ENCODE peak calls at places on chromosomes 12 and 14, in eight cellular contexts. M is heart left ventricle, N is GM12892, E is esophagus squamous epithelium, X is IMR-90, G is tibial nerve, H is lower leg skin, S is vagina. F is an unnamed sample.

GRCh38 chr12:64221656-64222010 is 463 bp downstream of the KICS2 start:
- DNase-seq in G (peak; percentile 85), H (peak; percentile 86), E (peak; percentile 29), M (peak; percentile 87), N (no peak), S (peak; percentile 92), X (peak; percentile 72), F (peak; percentile 70)

GRCh38 chr12:75683220-75683619 is 171.8 kb upstream of the KRR1 start:
- DNase-seq in E (no peak), X (no peak), H (no peak), M (no peak), G (no peak), N (no peak), S (no peak), F (no peak)

GRCh38 chr14:21070610-21071224 is 613 bp downstream of the ARHGEF40 start:
- DNase-seq in H (no peak), E (no peak), M (peak; percentile 82), G (peak; percentile 38), N (no peak), X (peak; percentile 46), S (no peak), F (peak; percentile 36)

GRCh38 chr12:94783862-94784261 is 133.5 kb upstream of the TMCC3 start:
- DNase-seq in E (no peak), G (no peak), N (no peak), S (no peak), X (peak; percentile 57), H (no peak), M (no peak), F (no peak)

GRCh38 chr14:22819191-22819988 is 4.2 kb upstream of the SLC7A7 start:
- DNase-seq in N (no peak), G (peak; percentile 51), M (no peak), S (no peak), E (no peak), H (peak; percentile 64), X (peak; percentile 85), F (no peak)

GRCh38 chr12:121980211-121980891 is 41.3 kb upstream of the BCL7A start:
- DNase-seq in H (no peak), X (peak; percentile 64), S (no peak), G (no peak), E (no peak), N (peak; percentile 41), M (no peak), F (no peak)

GRCh38 chr14:92397140-92397815 is 74.3 kb downstream of the SLC24A4 start:
- DNase-seq in X (peak; percentile 62), E (no peak), N (no peak), S (no peak), H (no peak), G (no peak), M (no peak), F (peak; percentile 89)

GRCh38 chr14:68966872-68967301 is 12.2 kb downstream of the ACTN1 start:
- DNase-seq in N (no peak), S (no peak), E (no peak), X (no peak), M (no peak), G (no peak), H (no peak), F (no peak)

DNA sequence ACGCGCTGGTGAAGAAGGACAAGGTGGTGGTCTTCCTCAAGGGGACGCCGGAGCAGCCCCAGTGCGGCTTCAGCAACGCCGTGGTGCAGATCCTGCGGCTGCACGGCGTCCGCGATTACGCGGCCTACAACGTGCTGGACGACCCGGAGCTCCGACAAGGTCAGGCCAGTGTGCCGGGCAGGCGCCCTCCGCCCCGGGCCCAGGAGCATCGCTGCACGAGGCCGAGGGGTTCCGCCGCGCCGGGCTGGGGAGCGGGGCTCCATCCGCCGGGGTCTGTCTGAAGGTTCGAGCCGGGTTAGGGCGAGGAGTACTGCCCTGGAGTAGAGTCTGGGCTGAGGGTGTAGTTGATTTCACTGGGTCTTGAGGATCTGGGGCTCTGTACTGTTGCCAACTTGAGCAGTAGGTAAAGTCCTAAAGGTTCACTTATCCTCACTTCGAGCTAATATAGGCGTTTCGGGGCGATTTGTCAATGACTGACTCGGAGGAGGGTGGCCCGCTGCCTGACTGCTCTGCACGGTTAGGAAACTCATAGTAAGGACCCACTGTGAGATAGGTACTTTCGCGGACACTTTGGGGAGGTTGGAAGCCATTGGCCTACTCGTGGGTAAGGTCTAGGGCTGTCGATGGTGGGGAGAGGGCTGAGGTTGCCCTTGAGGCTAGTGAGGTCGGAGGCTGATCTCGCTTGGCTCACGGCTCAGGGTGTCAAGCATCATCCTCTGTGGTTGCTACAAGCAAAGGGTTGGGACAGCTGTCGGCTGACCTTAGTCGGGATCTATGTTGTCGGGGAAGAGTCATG is 574 bp downstream of the GLRX5 start:
- DNase-seq in N (no peak), X (no peak), E (no peak), H (no peak), M (no peak), S (no peak), G (no peak), F (no peak)
- TF ChIP-seq POLR2A in N (no peak), X (no peak), E (no peak), H (no peak), M (no peak), S (no peak), G (no peak), F (no peak)

GRCh38 chr14:87992720-87993484 is at the start of gene GALC:
- DNase-seq in N (peak; percentile 66), H (peak; percentile 92), G (peak; percentile 92), S (peak; percentile 91), E (peak; percentile 79), M (peak; percentile 98), X (peak; percentile 89), F (no peak)
- TF ChIP-seq POLR2A in N (peak; percentile 66), H (no peak), G (peak; percentile 63), S (no peak), E (peak; percentile 9), M (peak; percentile 57), X (no peak), F (no peak)

GRCh38 chr14:25050494-25051170 is 685 bp upstream of the STXBP6 start:
- DNase-seq in X (peak; percentile 82), S (no peak), E (no peak), H (no peak), M (no peak), G (no peak), N (no peak), F (no peak)

GRCh38 chr14:25052385-25052784 is 2.4 kb upstream of the STXBP6 start:
- DNase-seq in G (no peak), M (no peak), S (no peak), E (no peak), N (no peak), X (no peak), H (no peak), F (no peak)

GRCh38 chr14:25048170-25049126 is 1.5 kb downstream of the STXBP6 start:
- DNase-seq in G (peak; percentile 50), S (no peak), E (no peak), M (peak; percentile 64), H (peak; percentile 69), N (no peak), X (peak; percentile 86), F (no peak)

GRCh38 chr14:25049127-25049558 is 804 bp downstream of the STXBP6 start:
- DNase-seq in E (no peak), S (no peak), G (no peak), H (peak; percentile 38), N (no peak), X (no peak), M (peak; percentile 61), F (no peak)

DNA sequence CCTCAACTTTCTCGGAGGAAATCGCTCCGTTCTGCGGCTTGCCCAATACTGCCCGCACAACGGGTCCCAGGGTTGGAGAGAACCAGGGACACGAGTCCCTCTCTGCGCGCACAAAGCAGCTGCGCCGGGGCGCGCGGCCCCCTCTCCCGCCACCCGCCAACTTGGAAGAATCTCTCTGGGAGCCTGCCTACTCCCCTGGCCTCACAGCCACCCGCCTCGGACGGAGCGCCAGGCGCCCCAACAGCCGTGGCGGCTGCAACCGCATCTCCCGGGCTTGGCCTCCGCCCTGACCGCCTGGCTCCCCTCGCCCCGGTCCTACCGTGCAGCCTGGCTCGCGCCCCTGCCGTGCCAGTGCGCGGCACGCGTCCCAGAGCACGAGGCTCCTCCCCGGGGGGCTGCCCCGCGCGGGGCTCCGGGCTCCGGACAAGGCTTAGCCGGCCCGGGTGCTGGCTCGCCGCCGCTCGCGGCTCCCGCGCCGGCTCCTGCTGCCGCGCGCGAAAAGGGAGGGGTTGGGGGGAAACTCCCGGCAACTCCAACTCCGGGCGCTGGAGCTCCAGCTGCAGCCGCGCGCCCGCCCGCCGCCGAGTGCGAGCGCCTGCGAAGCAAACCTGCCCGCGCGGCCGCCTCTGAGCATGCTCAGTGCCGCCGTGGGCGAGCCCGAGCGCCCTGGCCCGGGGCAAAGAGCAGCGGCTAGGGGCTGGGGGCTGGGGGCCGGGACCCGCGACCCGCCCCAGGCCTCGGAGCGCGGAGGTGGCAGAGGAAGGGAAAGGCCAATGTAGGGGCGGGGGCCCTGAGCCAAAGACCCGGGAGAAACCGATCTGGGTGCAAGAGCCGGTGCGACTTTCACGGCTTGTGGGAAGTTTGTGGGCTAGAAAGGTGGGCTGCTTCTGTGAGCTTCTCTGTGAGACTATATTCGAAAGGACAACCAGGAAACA is at the start of gene STXBP6:
- DNase-seq in S (no peak), X (peak; percentile 65), E (no peak), G (peak; percentile 15), M (peak; percentile 88), N (peak; percentile 25), H (peak; percentile 51), F (no peak)
- TF ChIP-seq POLR2A in S (no peak), X (no peak), E (no peak), G (no peak), M (peak; percentile 55), N (no peak), H (no peak), F (no peak)

GRCh38 chr12:47818007-47818376 is 1.7 kb downstream of the HDAC7 start:
- DNase-seq in G (no peak), M (no peak), H (no peak), X (no peak), E (no peak), N (no peak), S (no peak), F (no peak)

GRCh38 chr12:47818382-47818700 is 1.4 kb downstream of the HDAC7 start:
- DNase-seq in E (no peak), M (no peak), H (no peak), N (no peak), G (no peak), X (peak; percentile 43), S (no peak), F (no peak)

GRCh38 chr12:47819544-47819901 is 180 bp downstream of the HDAC7 start:
- DNase-seq in X (no peak), S (no peak), H (no peak), E (no peak), M (no peak), G (no peak), N (no peak), F (no peak)

GRCh38 chr12:47819902-47820630 is at the start of gene HDAC7:
- DNase-seq in G (peak; percentile 83), S (no peak), X (peak; percentile 72), E (no peak), N (peak; percentile 85), H (peak; percentile 86), M (peak; percentile 94), F (peak; percentile 83)

DNA sequence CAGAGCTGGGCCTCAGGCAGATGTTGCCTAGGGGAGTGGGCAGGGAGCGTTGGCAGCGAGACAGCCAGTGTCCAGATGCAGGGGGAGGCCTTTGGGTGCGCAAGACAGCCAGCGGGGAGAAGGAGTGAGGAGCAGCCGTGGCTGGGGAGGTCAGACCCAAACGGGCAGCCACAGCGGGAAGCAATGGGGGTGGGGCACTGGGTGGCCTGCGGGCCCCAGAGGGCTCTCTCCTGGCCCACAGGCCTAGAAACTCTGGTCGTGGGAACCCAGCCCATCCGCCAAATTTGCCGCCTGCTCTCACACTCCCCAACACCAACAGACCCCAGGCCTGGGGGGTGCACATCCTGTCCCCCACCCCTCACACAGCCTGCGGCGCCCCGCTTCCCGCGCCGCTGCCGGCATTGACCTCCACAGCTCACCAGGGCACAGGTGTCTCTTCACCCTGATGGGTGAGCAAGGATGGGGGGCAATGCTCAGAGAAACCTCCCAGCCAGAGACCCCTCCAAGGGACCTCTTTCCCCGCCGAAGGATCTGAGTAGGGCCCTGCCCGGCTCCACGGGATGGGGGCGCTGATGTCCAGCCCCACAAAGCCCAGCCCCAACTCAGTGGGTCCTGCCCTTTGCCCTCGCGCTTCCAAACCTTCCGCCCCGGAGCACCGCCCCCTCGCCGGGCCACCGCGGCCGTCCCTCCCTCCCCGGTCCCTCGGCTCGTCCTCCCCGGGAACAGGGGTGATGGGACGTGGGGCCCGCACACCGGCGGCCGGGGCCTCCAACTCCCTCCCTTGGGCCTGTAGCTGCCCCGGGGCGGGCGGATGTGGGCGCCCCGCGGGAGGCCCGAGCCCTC is 781 bp downstream of the HDAC7 start:
- DNase-seq in N (peak; percentile 53), M (peak; percentile 91), E (no peak), X (no peak), G (no peak), S (no peak), H (no peak), F (peak; percentile 55)
- TF ChIP-seq POLR2A in N (peak; percentile 23), M (peak; percentile 21), E (peak; percentile 20), X (no peak), G (peak; percentile 12), S (no peak), H (no peak), F (peak; percentile 37)